ENCODE peak calls at places on chromosomes 2 and 18, in four cellular contexts. P, O, N and M are unnamed samples.

GRCh38 chr2:22382439-22383169 is 1002.4 kb upstream of the KLHL29 start:
- DNase-seq in P (no peak), O (no peak), N (no peak), M (no peak)

GRCh38 chr18:62979900-62980299 is 264.6 kb downstream of the PHLPP1 start:
- DNase-seq in P (no peak), O (no peak), N (no peak), M (no peak)

GRCh38 chr2:216081-216480 is 47.8 kb downstream of the SH3YL1 start:
- DNase-seq in P (no peak), O (no peak), N (no peak), M (no peak)

GRCh38 chr2:241850544-241851324 is 8.0 kb downstream of the PDCD1 start:
- DNase-seq in P (no peak), O (peak; percentile 50), N (no peak), M (peak; percentile 30)

GRCh38 chr18:33720133-33720532 is 142.1 kb downstream of the ASXL3 start:
- DNase-seq in P (no peak), O (no peak), N (no peak), M (no peak)

GRCh38 chr2:128271891-128272585 is 46.6 kb downstream of the HS6ST1 start:
- DNase-seq in P (peak; percentile 18), O (peak; percentile 38), N (no peak), M (peak; percentile 24)

GRCh38 chr18:37529863-37530262 is 35.7 kb downstream of the CELF4 start:
- DNase-seq in P (no peak), O (no peak), N (no peak), M (no peak)

GRCh38 chr2:5121677-5122076 is 570.5 kb upstream of the SOX11 start:
- DNase-seq in P (no peak), O (peak; percentile 82), N (no peak), M (peak; percentile 47)

GRCh38 chr2:182594286-182594685 is 121.8 kb upstream of the DNAJC10 start:
- DNase-seq in P (no peak), O (no peak), N (no peak), M (no peak)

GRCh38 chr2:39625193-39625926 is 40.4 kb upstream of the TMEM178A start:
- DNase-seq in P (peak; percentile 32), O (no peak), N (no peak), M (no peak)

GRCh38 chr2:101806123-101806522 is 108.6 kb downstream of the MAP4K4 start:
- DNase-seq in P (no peak), O (peak; percentile 67), N (no peak), M (peak; percentile 52)

GRCh38 chr2:148020036-148020357 is 540 bp downstream of the ORC4 start:
- DNase-seq in P (no peak), O (no peak), N (no peak), M (no peak)

GRCh38 chr2:234187646-234188174 is 137.2 kb downstream of the SPP2 start:
- DNase-seq in P (no peak), O (no peak), N (no peak), M (no peak)

GRCh38 chr2:172429351-172429968 is 2.1 kb downstream of the ITGA6 start:
- DNase-seq in P (peak; percentile 28), O (peak; percentile 61), N (no peak), M (no peak)

GRCh38 chr18:58044370-58045264 is 591 bp downstream of the NEDD4L start:
- DNase-seq in P (peak; percentile 61), O (peak; percentile 87), N (peak; percentile 16), M (peak; percentile 63)

GRCh38 chr2:37215255-37215654 is 16.1 kb downstream of the CEBPZ start:
- DNase-seq in P (no peak), O (no peak), N (no peak), M (no peak)

GRCh38 chr18:32042337-32042736 is 23.7 kb downstream of the RNF125 start:
- DNase-seq in P (no peak), O (no peak), N (no peak), M (no peak)

DNA sequence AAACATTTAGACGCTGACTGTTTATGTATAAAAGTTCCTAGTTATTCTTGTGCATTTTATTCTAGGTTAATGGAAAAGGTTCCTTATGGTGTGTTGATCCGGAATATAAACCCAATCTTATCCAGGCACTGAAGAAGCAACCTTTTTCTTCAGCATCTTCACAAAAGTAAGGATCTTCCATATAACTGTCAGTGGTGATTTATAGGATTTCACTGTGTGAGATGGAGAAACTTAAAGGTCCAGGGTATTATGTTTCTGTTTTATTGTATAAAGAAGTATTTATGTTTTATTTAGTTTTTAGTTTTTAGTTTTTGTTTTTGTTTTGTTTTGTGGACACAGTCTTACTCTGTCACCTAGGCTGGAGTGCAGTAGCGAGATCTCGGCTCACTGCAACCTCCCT is 171.0 kb upstream of the STON1 start:
- DNase-seq in P (no peak), O (no peak), N (no peak), M (no peak)
- H3K27ac ChIP-seq in P (no peak overlapping the region), O (no peak overlapping the region), N (no peak overlapping the region), M (no peak overlapping the region)

GRCh38 chr2:72674982-72675915 is 150.6 kb downstream of the EXOC6B start:
- DNase-seq in P (no peak), O (no peak), N (no peak), M (no peak)

GRCh38 chr2:72668647-72669046 is 157.2 kb downstream of the EXOC6B start:
- DNase-seq in P (no peak), O (no peak), N (no peak), M (no peak)

GRCh38 chr2:72676341-72677025 is 149.3 kb downstream of the EXOC6B start:
- DNase-seq in P (no peak), O (no peak), N (no peak), M (no peak)

GRCh38 chr2:72669121-72669520 is 156.7 kb downstream of the EXOC6B start:
- DNase-seq in P (no peak), O (no peak), N (no peak), M (no peak)

GRCh38 chr2:72673279-72673678 is 152.6 kb downstream of the EXOC6B start:
- DNase-seq in P (no peak), O (no peak), N (no peak), M (no peak)
- H3K27ac ChIP-seq in P (no peak overlapping the region), O (no peak overlapping the region), N (no peak overlapping the region), M (no peak overlapping the region)

DNA sequence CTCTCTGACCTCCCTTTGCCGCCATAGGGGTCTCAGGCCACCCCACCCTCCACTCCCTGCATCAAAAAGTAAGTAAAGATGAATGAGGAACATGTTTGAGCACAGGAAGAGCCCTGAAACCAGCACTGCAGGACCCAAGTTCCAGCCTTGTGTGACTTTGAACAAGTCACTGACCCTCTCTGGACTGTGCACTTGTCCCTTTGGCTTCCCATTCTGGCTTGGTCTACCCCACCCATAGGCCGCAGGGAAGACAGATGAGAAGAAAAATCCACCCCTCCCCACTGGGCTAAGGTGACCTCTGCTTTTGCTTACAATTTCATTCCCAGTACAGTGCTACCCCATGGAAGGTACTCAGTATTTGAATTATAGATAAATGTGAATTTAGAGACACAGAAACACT is 43.8 kb downstream of the TMEM17 start:
- DNase-seq in P (no peak), O (no peak), N (no peak), M (no peak)
- H3K27ac ChIP-seq in P (no peak overlapping the region), O (no peak overlapping the region), N (no peak overlapping the region), M (no peak overlapping the region)

GRCh38 chr18:8217041-8217564 is 392.1 kb upstream of the RAB12 start:
- DNase-seq in P (no peak), O (no peak), N (no peak), M (no peak)
- H3K27ac ChIP-seq in P (no peak overlapping the region), O (no peak overlapping the region), N (no peak overlapping the region), M (no peak overlapping the region)

GRCh38 chr2:66496680-66497420 is 61.9 kb downstream of the MEIS1 start:
- DNase-seq in P (no peak), O (no peak), N (no peak), M (no peak)
- H3K27ac ChIP-seq in P (peak overlapping the region; percentile 68), O (no peak overlapping the region), N (no peak overlapping the region), M (no peak overlapping the region)

GRCh38 chr2:190582761-190583506 is 48.4 kb upstream of the NEMP2 start:
- DNase-seq in P (no peak), O (no peak), N (no peak), M (no peak)
- H3K27ac ChIP-seq in P (no peak overlapping the region), O (no peak overlapping the region), N (no peak overlapping the region), M (no peak overlapping the region)

GRCh38 chr2:86281066-86281700 is 56.2 kb downstream of the REEP1 start:
- DNase-seq in P (no peak), O (no peak), N (no peak), M (no peak)

GRCh38 chr2:86284987-86285386 is 52.4 kb downstream of the REEP1 start:
- DNase-seq in P (no peak), O (no peak), N (no peak), M (no peak)

GRCh38 chr2:86285981-86286380 is 51.4 kb downstream of the REEP1 start:
- DNase-seq in P (no peak), O (no peak), N (no peak), M (no peak)

GRCh38 chr2:86284401-86284841 is 53.0 kb downstream of the REEP1 start:
- DNase-seq in P (no peak), O (no peak), N (no peak), M (no peak)

GRCh38 chr2:86283461-86284030 is 53.9 kb downstream of the REEP1 start:
- DNase-seq in P (no peak), O (no peak), N (no peak), M (no peak)
- H3K27ac ChIP-seq in P (no peak overlapping the region), O (no peak overlapping the region), N (no peak overlapping the region), M (no peak overlapping the region)